ENCODE peak calls at places on chromosomes 2 and 18, in eight cellular contexts. P, N, M, Y, X, J, E and D are unnamed samples.

GRCh38 chr2:190711069-190711468 is 62.2 kb downstream of the NAB1 start:
- DNase-seq in P (no peak), N (no peak), M (no peak), Y (no peak), X (no peak), J (no peak), E (no peak), D (no peak)

GRCh38 chr2:47032773-47033101 is 117.1 kb upstream of the MCFD2 start:
- DNase-seq in P (no peak), N (no peak), M (no peak), Y (no peak), X (no peak), J (no peak), E (no peak), D (no peak)

GRCh38 chr2:60516383-60516811 is 37.1 kb downstream of the BCL11A start:
- DNase-seq in P (no peak), N (peak; percentile 24), M (no peak), Y (peak; percentile 45), X (peak; percentile 83), J (no peak), E (no peak), D (peak; percentile 41)

GRCh38 chr2:74205586-74205985 is 7.2 kb downstream of the MTHFD2 start:
- DNase-seq in P (no peak), N (no peak), M (no peak), Y (no peak), X (no peak), J (no peak), E (no peak), D (no peak)

GRCh38 chr2:161709428-161709827 is 85.2 kb downstream of the SLC4A10 start:
- DNase-seq in P (no peak), N (no peak), M (no peak), Y (peak; percentile 24), X (no peak), J (no peak), E (no peak), D (no peak)

GRCh38 chr2:15579641-15580040 is 12.0 kb upstream of the DDX1 start:
- DNase-seq in P (no peak), N (no peak), M (no peak), Y (peak; percentile 57), X (peak; percentile 25), J (no peak), E (no peak), D (no peak)

GRCh38 chr2:236526459-236527197 is 43.0 kb upstream of the ACKR3 start:
- DNase-seq in P (no peak), N (no peak), M (no peak), Y (no peak), X (no peak), J (no peak), E (no peak), D (no peak)

GRCh38 chr2:235516257-235516656 is 22.4 kb downstream of the AGAP1 start:
- DNase-seq in P (no peak), N (no peak), M (no peak), Y (no peak), X (no peak), J (no peak), E (no peak), D (no peak)

GRCh38 chr2:118085173-118086023 is 2.9 kb upstream of the INSIG2 start:
- DNase-seq in P (no peak), N (peak; percentile 84), M (no peak), Y (peak; percentile 20), X (no peak), J (no peak), E (no peak), D (no peak)

GRCh38 chr2:178884440-178884839 is 77.2 kb upstream of the TTN start:
- DNase-seq in P (no peak), N (no peak), M (no peak), Y (no peak), X (no peak), J (no peak), E (no peak), D (no peak)

GRCh38 chr2:156818944-156819343 is 382.8 kb downstream of the GPD2 start:
- DNase-seq in P (no peak), N (no peak), M (no peak), Y (no peak), X (no peak), J (no peak), E (no peak), D (no peak)

GRCh38 chr2:25343187-25343825 is 1.6 kb upstream of the DNMT3A start:
- DNase-seq in P (no peak), N (no peak), M (no peak), Y (no peak), X (no peak), J (no peak), E (no peak), D (no peak)

GRCh38 chr2:37631292-37631691 is 40.1 kb downstream of the CDC42EP3 start:
- DNase-seq in P (no peak), N (no peak), M (no peak), Y (no peak), X (no peak), J (no peak), E (no peak), D (no peak)

GRCh38 chr18:62759704-62760402 is 44.5 kb downstream of the PHLPP1 start:
- DNase-seq in P (no peak), N (no peak), M (no peak), Y (no peak), X (peak; percentile 70), J (no peak), E (no peak), D (no peak)

GRCh38 chr2:104521247-104521646 is 332.7 kb upstream of the POU3F3 start:
- DNase-seq in P (no peak), N (no peak), M (no peak), Y (peak; percentile 9), X (no peak), J (no peak), E (no peak), D (no peak)

GRCh38 chr2:63301481-63301880 is 250.9 kb downstream of the OTX1 start:
- DNase-seq in P (no peak), N (no peak), M (no peak), Y (peak; percentile 13), X (no peak), J (no peak), E (no peak), D (no peak)

GRCh38 chr2:219250044-219250781 is 2.8 kb upstream of the TUBA4B start:
- DNase-seq in P (no peak), N (no peak), M (no peak), Y (no peak), X (no peak), J (no peak), E (no peak), D (no peak)

GRCh38 chr2:4272261-4272858 is 569.0 kb downstream of the DCDC2C start:
- DNase-seq in P (no peak), N (no peak), M (no peak), Y (no peak), X (no peak), J (no peak), E (no peak), D (no peak)

GRCh38 chr18:50065527-50065926 is 129.4 kb downstream of the MYO5B start:
- DNase-seq in P (no peak), N (no peak), M (no peak), Y (no peak), X (no peak), J (no peak), E (no peak), D (no peak)